ENCODE peak calls at places on chromosomes 11 and 22, in five cellular contexts. T is SK-MEL-5, D is GM20000, C is ascending aorta, G is BE2C. P is an unnamed sample.

GRCh38 chr22:40716116-40716515 is 36.8 kb downstream of the MCHR1 start:
- DNase-seq in T (no peak), D (no peak), C (no peak), G (no peak), P (no peak)

GRCh38 chr11:46120361-46120710 is 918 bp downstream of the PHF21A start:
- DNase-seq in T (no peak), D (peak), C (no peak), G (peak), P (peak)

GRCh38 chr11:13228569-13228968 is 49.0 kb upstream of the BMAL1 start:
- DNase-seq in T (no peak), D (no peak), C (no peak), G (no peak), P (no peak)

GRCh38 chr11:96026310-96026709 is 102.4 kb upstream of the MTMR2 start:
- DNase-seq in T (no peak), D (no peak), C (no peak), G (no peak), P (no peak)

GRCh38 chr11:70790671-70791300 is 392.5 kb downstream of the CTTN start:
- DNase-seq in T (no peak), D (no peak), C (no peak), G (no peak), P (no peak)

GRCh38 chr11:36566407-36567053 is 1.3 kb upstream of the RAG1 start:
- DNase-seq in T (peak), D (no peak), C (no peak), G (no peak), P (no peak)

GRCh38 chr11:118572914-118573550 is 823 bp downstream of the ARCN1 start:
- DNase-seq in T (peak), D (peak), C (no peak), G (no peak), P (no peak)

GRCh38 chr22:17836977-17837742 is 62.9 kb upstream of the BID start:
- DNase-seq in T (peak), D (no peak), C (no peak), G (no peak), P (no peak)

GRCh38 chr11:91081440-91082088 is 858.7 kb upstream of the CHORDC1 start:
- DNase-seq in T (no peak), D (no peak), C (peak), G (peak), P (peak)

GRCh38 chr22:33438273-33438672 is 380.1 kb upstream of the SYN3 start:
- DNase-seq in T (no peak), D (no peak), C (no peak), G (no peak), P (no peak)

GRCh38 chr11:8338138-8338537 is 74.5 kb upstream of the LMO1 start:
- DNase-seq in T (peak), D (peak), C (no peak), G (peak), P (peak)

GRCh38 chr11:45026835-45027234 is 76.2 kb upstream of the TP53I11 start:
- DNase-seq in T (no peak), D (no peak), C (peak), G (no peak), P (no peak)

GRCh38 chr11:2302280-2302843 is 549 bp downstream of the TSPAN32 start:
- DNase-seq in T (no peak), D (no peak), C (peak), G (no peak), P (no peak)

GRCh38 chr11:18791175-18792065 is at the start of gene PTPN5:
- DNase-seq in T (no peak), D (no peak), C (no peak), G (no peak), P (peak)

GRCh38 chr11:88307749-88308425 is 29.6 kb downstream of the CTSC start:
- DNase-seq in T (no peak), D (no peak), C (no peak), G (no peak), P (no peak)

GRCh38 chr22:33018232-33018864 is 39.8 kb downstream of the SYN3 start:
- DNase-seq in T (peak), D (peak), C (no peak), G (peak), P (peak)

GRCh38 chr11:35856756-35857155 is 87.1 kb upstream of the LDLRAD3 start:
- DNase-seq in T (no peak), D (no peak), C (no peak), G (no peak), P (no peak)

GRCh38 chr22:22789233-22789921 is 98.2 kb upstream of the IGLL5 start:
- DNase-seq in T (no peak), D (no peak), C (no peak), G (no peak), P (no peak)

GRCh38 chr11:74380746-74381439 is 17.3 kb downstream of the PGM2L1 start:
- DNase-seq in T (peak), D (no peak), C (no peak), G (peak), P (no peak)

GRCh38 chr11:9573775-9574555 is 495 bp downstream of the WEE1 start:
- DNase-seq in T (no peak), D (peak), C (no peak), G (no peak), P (peak)

GRCh38 chr11:89381094-89381493 is 110.1 kb downstream of the NOX4 start:
- DNase-seq in T (no peak), D (no peak), C (peak), G (no peak), P (no peak)

GRCh38 chr11:2194877-2195755 is 23.5 kb upstream of the TH start:
- DNase-seq in T (peak), D (peak), C (no peak), G (peak), P (peak)

GRCh38 chr11:68297812-68298658 is 14.4 kb upstream of the LRP5 start:
- DNase-seq in T (peak), D (peak), C (peak), G (peak), P (peak)

GRCh38 chr22:23516304-23516703 is 63.8 kb downstream of the IGLL1 start:
- DNase-seq in T (no peak), D (no peak), C (no peak), G (no peak), P (no peak)

GRCh38 chr11:86632499-86633269 is 39.7 kb downstream of the ME3 start:
- DNase-seq in T (peak), D (no peak), C (peak), G (no peak), P (no peak)